ENCODE peak calls at places on chromosome 3, in four cellular contexts. U is RWPE1; B is non-pigmented ciliary epithelial cell; O is central memory CD4-positive, alpha-beta T cell. F is an unnamed sample.

GRCh38 chr3:16088496-16088895 is 86.0 kb upstream of the GALNT15 start:
- DNase-seq in U (no peak), B (no peak), O (no peak), F (no peak)

GRCh38 chr3:111616417-111617105 is 21.4 kb upstream of the ZBED2 start:
- DNase-seq in U (no peak), B (no peak), O (peak), F (no peak)

GRCh38 chr3:195039180-195039843 is 231.6 kb downstream of the XXYLT1 start:
- DNase-seq in U (no peak), B (no peak), O (no peak), F (no peak)

GRCh38 chr3:79419222-79419621 is 348.6 kb downstream of the ROBO1 start:
- DNase-seq in U (no peak), B (no peak), O (no peak), F (peak)

GRCh38 chr3:181009225-181009624 is 19.7 kb upstream of the DNAJC19 start:
- DNase-seq in U (no peak), B (no peak), O (no peak), F (no peak)

GRCh38 chr3:140421884-140422283 is 256.0 kb upstream of the TRIM42 start:
- DNase-seq in U (no peak), B (no peak), O (no peak), F (no peak)

GRCh38 chr3:13346481-13347389 is 73.4 kb downstream of the NUP210 start:
- DNase-seq in U (peak), B (no peak), O (peak), F (no peak)

GRCh38 chr3:126654571-126655393 is at the start of gene TXNRD3:
- DNase-seq in U (peak), B (no peak), O (peak), F (no peak)

GRCh38 chr3:195003893-195004289 is 267.1 kb downstream of the XXYLT1 start:
- DNase-seq in U (no peak), B (no peak), O (no peak), F (no peak)

GRCh38 chr3:58724376-58724775 is 57.8 kb upstream of the FAM3D start:
- DNase-seq in U (no peak), B (no peak), O (no peak), F (no peak)

GRCh38 chr3:4561661-4562060 is 68.5 kb downstream of the ITPR1 start:
- DNase-seq in U (no peak), B (no peak), O (no peak), F (no peak)

GRCh38 chr3:18124501-18124900 is 300.6 kb downstream of the SATB1 start:
- DNase-seq in U (peak), B (no peak), O (no peak), F (peak)

GRCh38 chr3:7874116-7874515 is 627.5 kb upstream of the LMCD1 start:
- DNase-seq in U (no peak), B (no peak), O (no peak), F (no peak)

GRCh38 chr3:192566706-192567290 is 160.5 kb downstream of the FGF12 start:
- DNase-seq in U (peak), B (peak), O (peak), F (peak)

GRCh38 chr3:46500631-46501377 is 3.0 kb downstream of the RTP3 start:
- DNase-seq in U (no peak), B (peak), O (no peak), F (peak)

GRCh38 chr3:148255981-148256969 is 441.4 kb upstream of the AGTR1 start:
- DNase-seq in U (no peak), B (no peak), O (no peak), F (no peak)

GRCh38 chr3:61371123-61371522 is 119.9 kb upstream of the FHIT start:
- DNase-seq in U (peak), B (no peak), O (no peak), F (no peak)

GRCh38 chr3:56119575-56120349 is 348.5 kb downstream of the ERC2 start:
- DNase-seq in U (peak), B (no peak), O (no peak), F (no peak)

GRCh38 chr3:157754415-157754814 is 251.2 kb upstream of the VEPH1 start:
- DNase-seq in U (no peak), B (no peak), O (no peak), F (no peak)

GRCh38 chr3:159458010-159458409 is 530.6 kb upstream of the IL12A start:
- DNase-seq in U (peak), B (peak), O (no peak), F (peak)

GRCh38 chr3:55742027-55742710 is 255.1 kb upstream of the WNT5A start:
- DNase-seq in U (no peak), B (no peak), O (no peak), F (no peak)

GRCh38 chr3:52471371-52472238 is 16.2 kb downstream of the NISCH start:
- DNase-seq in U (peak), B (no peak), O (no peak), F (no peak)

GRCh38 chr3:12970684-12971083 is 102.5 kb downstream of the IQSEC1 start:
- DNase-seq in U (no peak), B (no peak), O (no peak), F (no peak)

GRCh38 chr3:127589600-127590281 is 792 bp downstream of the TPRA1 start:
- DNase-seq in U (no peak), B (no peak), O (no peak), F (no peak)

GRCh38 chr3:52277972-52278509 is 408 bp downstream of the WDR82 start:
- DNase-seq in U (peak), B (no peak), O (no peak), F (no peak)

GRCh38 chr3:100436951-100437350 is 35.6 kb downstream of the LNP1 start:
- DNase-seq in U (no peak), B (no peak), O (no peak), F (no peak)

GRCh38 chr3:107611775-107612469 is 89.2 kb downstream of the BBX start:
- DNase-seq in U (no peak), B (no peak), O (no peak), F (no peak)

GRCh38 chr3:33380653-33381052 is 59.6 kb downstream of the UBP1 start:
- DNase-seq in U (no peak), B (no peak), O (no peak), F (no peak)

F was measured in skeletal muscle cell.